ENCODE peak calls at places on chromosomes 12 and 14, in seven cellular contexts. L, P, E, B, M, W and F are unnamed samples.

GRCh38 chr12:89529738-89530137 is 3.9 kb upstream of the POC1B start:
- DNase-seq in L (no peak), P (peak), E (no peak), B (no peak), M (no peak), W (no peak), F (peak)

GRCh38 chr14:103122578-103123127 is 608 bp upstream of the TNFAIP2 start:
- DNase-seq in L (no peak), P (no peak), E (no peak), B (no peak), M (no peak), W (no peak), F (no peak)

GRCh38 chr12:25058619-25059018 is 109.7 kb upstream of the BCAT1 start:
- DNase-seq in L (no peak), P (no peak), E (no peak), B (no peak), M (no peak), W (no peak), F (no peak)

GRCh38 chr12:12240671-12241345 is 26.0 kb downstream of the LRP6 start:
- DNase-seq in L (no peak), P (peak), E (no peak), B (no peak), M (no peak), W (no peak), F (no peak)

GRCh38 chr14:50967104-50967503 is 22.8 kb upstream of the PYGL start:
- DNase-seq in L (no peak), P (peak), E (no peak), B (no peak), M (no peak), W (no peak), F (no peak)

GRCh38 chr12:49796606-49797451 is 31.4 kb downstream of the NCKAP5L start:
- DNase-seq in L (no peak), P (no peak), E (no peak), B (no peak), M (no peak), W (no peak), F (no peak)

GRCh38 chr12:114425031-114425626 is 19.2 kb upstream of the TBX5 start:
- DNase-seq in L (no peak), P (peak), E (no peak), B (no peak), M (no peak), W (no peak), F (no peak)

GRCh38 chr12:5166976-5167375 is 123.3 kb downstream of the KCNA5 start:
- DNase-seq in L (no peak), P (peak), E (no peak), B (no peak), M (no peak), W (no peak), F (no peak)

GRCh38 chr12:14949631-14950030 is 11.3 kb upstream of the ERP27 start:
- DNase-seq in L (no peak), P (no peak), E (no peak), B (no peak), M (no peak), W (no peak), F (no peak)

GRCh38 chr14:66001356-66001755 is 484.8 kb upstream of the CCDC196 start:
- DNase-seq in L (no peak), P (no peak), E (no peak), B (no peak), M (no peak), W (no peak), F (no peak)

GRCh38 chr12:84637926-84638325 is 274.7 kb downstream of the SLC6A15 start:
- DNase-seq in L (no peak), P (peak), E (no peak), B (no peak), M (no peak), W (no peak), F (no peak)

GRCh38 chr14:23294734-23295561 is 7.7 kb downstream of the PPP1R3E start:
- DNase-seq in L (peak), P (peak), E (no peak), B (no peak), M (peak), W (peak), F (peak)

GRCh38 chr14:100706860-100707259 is 19.8 kb upstream of the DLK1 start:
- DNase-seq in L (no peak), P (no peak), E (no peak), B (no peak), M (no peak), W (no peak), F (no peak)

GRCh38 chr12:81896771-81897170 is 137.6 kb upstream of the PPFIA2 start:
- DNase-seq in L (no peak), P (no peak), E (no peak), B (no peak), M (no peak), W (no peak), F (no peak)

GRCh38 chr12:54744590-54744989 is 96.4 kb upstream of the DCD start:
- DNase-seq in L (no peak), P (no peak), E (no peak), B (no peak), M (no peak), W (no peak), F (no peak)

GRCh38 chr12:50764116-50764860 is 387 bp downstream of the ATF1 start:
- DNase-seq in L (no peak), P (peak), E (no peak), B (no peak), M (no peak), W (no peak), F (peak)

GRCh38 chr12:116659771-116660481 is 77.9 kb downstream of the SPRING1 start:
- DNase-seq in L (no peak), P (peak), E (peak), B (no peak), M (no peak), W (no peak), F (no peak)

GRCh38 chr12:6233121-6233971 is 33.1 kb downstream of the CD9 start:
- DNase-seq in L (peak), P (no peak), E (no peak), B (no peak), M (peak), W (no peak), F (no peak)

GRCh38 chr12:130396667-130397066 is 59.0 kb downstream of the PIWIL1 start:
- DNase-seq in L (no peak), P (no peak), E (no peak), B (no peak), M (no peak), W (no peak), F (no peak)

GRCh38 chr14:99182548-99183115 is 89.4 kb downstream of the BCL11B start:
- DNase-seq in L (no peak), P (no peak), E (no peak), B (no peak), M (no peak), W (no peak), F (no peak)

GRCh38 chr12:99066726-99067125 is 421.6 kb downstream of the APAF1 start:
- DNase-seq in L (no peak), P (no peak), E (no peak), B (no peak), M (no peak), W (no peak), F (no peak)

GRCh38 chr12:89836026-89836425 is 127.4 kb upstream of the ATP2B1 start:
- DNase-seq in L (no peak), P (peak), E (no peak), B (no peak), M (no peak), W (no peak), F (no peak)

GRCh38 chr12:6072302-6072752 is 52.1 kb downstream of the VWF start:
- DNase-seq in L (no peak), P (peak), E (no peak), B (no peak), M (no peak), W (no peak), F (no peak)

GRCh38 chr12:67541625-67541991 is 106.9 kb upstream of the DYRK2 start:
- DNase-seq in L (no peak), P (no peak), E (no peak), B (peak), M (no peak), W (no peak), F (no peak)

GRCh38 chr12:64883264-64884163 is 59.1 kb downstream of the TBC1D30 start:
- DNase-seq in L (no peak), P (no peak), E (no peak), B (no peak), M (no peak), W (no peak), F (no peak)

GRCh38 chr12:12999276-12999958 is 648 bp downstream of the HEBP1 start:
- DNase-seq in L (peak), P (no peak), E (no peak), B (no peak), M (no peak), W (peak), F (peak)

GRCh38 chr14:71130491-71131179 is 223.4 kb downstream of the PCNX1 start:
- DNase-seq in L (no peak), P (peak), E (no peak), B (peak), M (no peak), W (no peak), F (no peak)

GRCh38 chr14:56814468-56815074 is 4.3 kb upstream of the OTX2 start:
- DNase-seq in L (no peak), P (no peak), E (no peak), B (no peak), M (no peak), W (no peak), F (no peak)

GRCh38 chr14:91419044-91419397 is 1.4 kb upstream of the CCDC88C start:
- DNase-seq in L (no peak), P (no peak), E (no peak), B (no peak), M (no peak), W (no peak), F (no peak)

GRCh38 chr12:14422516-14423230 is 57.2 kb downstream of the ATF7IP start:
- DNase-seq in L (no peak), P (no peak), E (no peak), B (no peak), M (no peak), W (no peak), F (no peak)

GRCh38 chr14:37601849-37602248 is 6.4 kb downstream of the TTC6 start:
- DNase-seq in L (no peak), P (no peak), E (no peak), B (no peak), M (no peak), W (no peak), F (no peak)

GRCh38 chr14:101908795-101909194 is 55.6 kb upstream of the DYNC1H1 start:
- DNase-seq in L (no peak), P (no peak), E (no peak), B (no peak), M (no peak), W (no peak), F (no peak)

GRCh38 chr14:73753887-73754880 is 40.0 kb upstream of the PNMA1 start:
- DNase-seq in L (peak), P (no peak), E (no peak), B (no peak), M (no peak), W (no peak), F (peak)
- TF ChIP-seq POLR2A in L (no peak), P (no peak), E (no peak), B (no peak), M (no peak), W (peak), F (no peak)

DNA sequence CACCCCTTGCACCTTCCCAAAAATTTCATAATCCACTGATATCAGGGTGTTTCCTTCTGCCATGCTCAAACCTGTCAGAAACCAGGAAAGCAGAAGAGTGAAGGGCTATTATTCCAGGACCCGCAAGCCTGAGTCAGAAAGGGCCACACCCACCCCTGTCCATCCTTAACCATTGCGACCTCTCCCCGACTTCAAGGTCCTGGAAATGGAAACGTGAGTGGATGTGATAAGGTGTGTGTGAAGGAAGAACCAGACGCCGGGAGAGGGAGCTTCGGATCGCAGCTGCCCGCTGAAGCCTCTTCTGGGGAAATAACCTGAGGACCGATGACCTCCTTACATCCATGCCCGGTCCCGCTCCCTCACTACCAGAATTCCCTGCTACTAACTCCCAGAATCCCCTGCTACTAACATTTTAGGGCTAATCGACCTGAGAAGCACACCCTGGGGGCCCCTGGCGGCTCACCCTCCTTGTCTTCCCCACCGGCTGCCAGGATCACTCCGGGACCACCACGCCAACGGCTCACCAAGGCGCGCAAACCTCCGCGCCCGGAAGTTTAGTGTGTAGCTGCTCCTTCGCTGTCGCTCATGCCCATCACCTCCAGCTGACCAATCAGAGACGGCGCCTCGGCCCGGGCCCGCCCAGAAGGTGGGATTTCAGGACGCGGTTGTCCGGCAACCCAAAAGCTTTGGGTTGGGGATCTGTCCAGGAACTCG is at the start of gene ACYP1:
- DNase-seq in L (peak), P (peak), E (peak), B (peak), M (peak), W (peak), F (peak)
- TF ChIP-seq POLR2A in L (peak), P (no peak), E (peak), B (no peak), M (peak), W (peak), F (peak)

GRCh38 chr14:67240978-67241415 is 238 bp upstream of the PALS1 start:
- DNase-seq in L (peak), P (peak), E (peak), B (peak), M (peak), W (peak), F (peak)
- TF ChIP-seq POLR2A in L (peak), P (no peak), E (no peak), B (peak), M (peak), W (peak), F (peak)

DNA sequence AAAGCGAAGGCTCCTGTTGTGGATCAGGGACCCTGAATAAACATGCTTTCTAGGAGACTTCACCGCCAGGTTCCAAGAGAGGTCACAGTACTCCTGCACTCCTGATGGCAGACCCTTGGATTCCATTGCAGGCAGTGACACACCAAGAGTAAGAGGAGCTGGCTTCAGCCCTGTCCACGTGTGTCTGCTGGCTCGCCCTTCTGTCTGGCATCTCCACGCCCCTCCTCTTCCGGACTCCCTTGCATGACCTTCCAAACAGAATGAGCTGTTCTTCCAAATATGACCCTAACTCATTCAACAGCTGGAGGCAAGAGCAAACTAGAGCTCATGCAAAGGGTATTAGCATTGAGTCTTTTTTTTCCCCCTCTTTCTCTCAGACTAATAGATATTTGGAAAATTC is 233.0 kb upstream of the PLEKHG7 start:
- DNase-seq in L (no peak), P (peak), E (no peak), B (no peak), M (no peak), W (no peak), F (no peak)
- TF ChIP-seq POLR2A in L (no peak), P (no peak), E (no peak), B (no peak), M (no peak), W (no peak), F (no peak)

DNA sequence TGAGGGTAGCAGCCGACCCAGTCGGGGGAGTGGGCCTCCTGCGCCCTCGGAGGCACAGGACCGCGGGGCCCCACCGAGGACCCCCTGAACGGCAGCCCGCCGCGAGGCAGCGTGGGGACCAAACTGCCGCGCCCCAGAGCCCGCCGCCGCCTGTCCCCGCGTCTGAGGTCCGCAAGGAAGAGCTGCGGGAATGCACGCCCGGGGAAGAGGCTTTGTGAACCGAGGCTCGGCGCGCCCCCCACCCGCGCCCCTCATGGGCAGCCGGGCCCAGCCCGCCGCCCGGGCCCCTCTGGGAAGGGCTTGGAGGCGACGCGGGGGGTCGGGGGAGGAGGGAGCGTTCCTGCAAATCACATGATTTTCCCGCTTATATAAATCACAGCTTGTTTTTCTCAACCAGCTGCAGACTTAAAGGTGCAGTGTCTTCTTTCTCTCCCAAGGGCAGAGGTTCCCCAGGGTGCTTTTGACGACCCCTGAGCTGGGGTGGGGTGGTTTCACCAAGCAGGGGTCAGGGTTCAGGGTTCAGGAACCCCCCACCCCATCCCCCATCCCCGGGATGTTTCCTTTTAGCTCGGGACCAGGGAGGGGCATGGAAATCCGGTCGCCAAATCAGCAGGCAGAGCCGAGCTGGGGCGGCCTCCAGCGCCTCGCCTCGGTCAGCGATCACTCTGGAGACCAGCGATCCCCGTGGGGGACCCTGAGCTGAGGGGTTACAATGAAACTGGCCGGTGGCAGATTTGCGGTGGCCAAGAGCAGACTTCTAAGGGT is 44.7 kb upstream of the ATP23 start:
- DNase-seq in L (peak), P (peak), E (no peak), B (no peak), M (peak), W (peak), F (no peak)
- TF ChIP-seq POLR2A in L (peak), P (no peak), E (no peak), B (peak), M (peak), W (peak), F (no peak)

DNA sequence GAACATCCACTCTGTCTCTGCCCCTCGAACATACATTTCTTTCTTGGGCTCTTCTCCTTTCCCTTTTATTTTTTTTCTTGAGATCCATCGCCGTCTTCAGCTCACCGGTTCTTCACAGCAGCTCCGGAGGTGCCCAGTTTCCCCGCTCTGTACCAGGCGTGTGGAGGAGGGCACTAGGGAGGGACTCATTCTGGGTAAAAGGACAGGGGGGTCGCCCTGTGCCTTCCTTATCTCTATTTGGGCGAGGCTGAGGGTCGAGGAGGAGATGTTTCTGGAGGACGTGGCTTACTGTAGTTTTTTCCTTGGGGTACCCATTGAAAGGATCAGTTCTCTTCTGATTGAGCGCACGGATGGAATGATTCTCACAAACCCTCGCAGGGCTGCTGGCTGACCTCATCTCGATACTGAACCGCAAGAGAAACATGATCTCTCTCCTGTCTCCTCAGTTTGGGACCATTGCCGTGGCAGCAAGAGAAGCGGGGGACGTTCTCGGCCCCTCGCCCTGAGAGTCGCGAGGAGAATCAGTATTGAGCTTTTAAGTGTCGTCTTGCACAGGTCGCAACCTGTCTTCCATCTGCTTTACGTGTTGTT is 386 bp downstream of the LIN52 start:
- DNase-seq in L (no peak), P (peak), E (no peak), B (no peak), M (no peak), W (no peak), F (peak)
- TF ChIP-seq POLR2A in L (no peak), P (peak), E (no peak), B (no peak), M (no peak), W (no peak), F (no peak)

GRCh38 chr14:105062048-105062433 is 3.2 kb downstream of the GPR132 start:
- DNase-seq in L (no peak), P (no peak), E (no peak), B (no peak), M (no peak), W (no peak), F (no peak)
- TF ChIP-seq POLR2A in L (no peak), P (no peak), E (no peak), B (no peak), M (no peak), W (no peak), F (no peak)